ENCODE peak calls at places on chromosomes 7 and 10, in nine cellular contexts. One of them, this sample, is unnamed.

GRCh38 chr10:6457376-6457775 is 122.7 kb downstream of the PRKCQ start:
- DNase-seq in PC-9: no peak
- DNase-seq in GM12878: no peak
- DNase-seq in HCT116: no peak
- DNase-seq in DND-41: no peak
- DNase-seq in neural progenitor cell: no peak
- DNase-seq in GM23248: no peak
- DNase-seq in PC-3: no peak
- DNase-seq in HepG2: no peak
- DNase-seq in this sample: no peak

GRCh38 chr7:152383341-152384234 is 52.2 kb downstream of the KMT2C start:
- DNase-seq in HepG2: no peak
- DNase-seq in neural progenitor cell: no peak
- DNase-seq in DND-41: no peak
- DNase-seq in GM23248: peak
- DNase-seq in GM12878: no peak
- DNase-seq in PC-3: no peak
- DNase-seq in HCT116: no peak
- DNase-seq in PC-9: no peak
- DNase-seq in this sample: peak

GRCh38 chr10:123135415-123136141 is at the start of gene HMX3:
- DNase-seq in HCT116: no peak
- DNase-seq in GM12878: no peak
- DNase-seq in DND-41: no peak
- DNase-seq in HepG2: no peak
- DNase-seq in GM23248: peak
- DNase-seq in PC-9: no peak
- DNase-seq in PC-3: no peak
- DNase-seq in neural progenitor cell: peak
- DNase-seq in this sample: peak

GRCh38 chr7:73397936-73398335 is 35.6 kb upstream of the FZD9 start:
- DNase-seq in PC-9: no peak
- DNase-seq in PC-3: no peak
- DNase-seq in GM12878: no peak
- DNase-seq in neural progenitor cell: peak
- DNase-seq in DND-41: no peak
- DNase-seq in HCT116: no peak
- DNase-seq in HepG2: no peak
- DNase-seq in GM23248: no peak
- DNase-seq in this sample: no peak

GRCh38 chr7:13904689-13905088 is 84.8 kb downstream of the ETV1 start:
- DNase-seq in neural progenitor cell: no peak
- DNase-seq in PC-3: no peak
- DNase-seq in HCT116: no peak
- DNase-seq in HepG2: no peak
- DNase-seq in GM12878: no peak
- DNase-seq in DND-41: no peak
- DNase-seq in PC-9: no peak
- DNase-seq in GM23248: peak
- DNase-seq in this sample: no peak

GRCh38 chr7:135238112-135238744 is 4.6 kb downstream of the STRA8 start:
- DNase-seq in neural progenitor cell: no peak
- DNase-seq in GM23248: no peak
- DNase-seq in HCT116: peak
- DNase-seq in PC-3: no peak
- DNase-seq in GM12878: no peak
- DNase-seq in PC-9: peak
- DNase-seq in HepG2: no peak
- DNase-seq in DND-41: peak
- DNase-seq in this sample: no peak

GRCh38 chr10:82277591-82277990 is 402.6 kb downstream of the NRG3 start:
- DNase-seq in neural progenitor cell: no peak
- DNase-seq in PC-3: no peak
- DNase-seq in PC-9: no peak
- DNase-seq in HCT116: no peak
- DNase-seq in DND-41: no peak
- DNase-seq in GM12878: no peak
- DNase-seq in GM23248: no peak
- DNase-seq in HepG2: no peak
- DNase-seq in this sample: peak

GRCh38 chr7:65269150-65269856 is 104.4 kb upstream of the ZNF92 start:
- DNase-seq in GM23248: peak
- DNase-seq in HCT116: peak
- DNase-seq in HepG2: peak
- DNase-seq in PC-3: no peak
- DNase-seq in GM12878: peak
- DNase-seq in neural progenitor cell: peak
- DNase-seq in DND-41: no peak
- DNase-seq in PC-9: no peak
- DNase-seq in this sample: peak

GRCh38 chr10:2619472-2619871 is 447.9 kb upstream of the PFKP start:
- DNase-seq in HCT116: no peak
- DNase-seq in PC-3: peak
- DNase-seq in PC-9: no peak
- DNase-seq in DND-41: peak
- DNase-seq in neural progenitor cell: peak
- DNase-seq in GM23248: peak
- DNase-seq in GM12878: no peak
- DNase-seq in HepG2: peak
- DNase-seq in this sample: no peak

DNA sequence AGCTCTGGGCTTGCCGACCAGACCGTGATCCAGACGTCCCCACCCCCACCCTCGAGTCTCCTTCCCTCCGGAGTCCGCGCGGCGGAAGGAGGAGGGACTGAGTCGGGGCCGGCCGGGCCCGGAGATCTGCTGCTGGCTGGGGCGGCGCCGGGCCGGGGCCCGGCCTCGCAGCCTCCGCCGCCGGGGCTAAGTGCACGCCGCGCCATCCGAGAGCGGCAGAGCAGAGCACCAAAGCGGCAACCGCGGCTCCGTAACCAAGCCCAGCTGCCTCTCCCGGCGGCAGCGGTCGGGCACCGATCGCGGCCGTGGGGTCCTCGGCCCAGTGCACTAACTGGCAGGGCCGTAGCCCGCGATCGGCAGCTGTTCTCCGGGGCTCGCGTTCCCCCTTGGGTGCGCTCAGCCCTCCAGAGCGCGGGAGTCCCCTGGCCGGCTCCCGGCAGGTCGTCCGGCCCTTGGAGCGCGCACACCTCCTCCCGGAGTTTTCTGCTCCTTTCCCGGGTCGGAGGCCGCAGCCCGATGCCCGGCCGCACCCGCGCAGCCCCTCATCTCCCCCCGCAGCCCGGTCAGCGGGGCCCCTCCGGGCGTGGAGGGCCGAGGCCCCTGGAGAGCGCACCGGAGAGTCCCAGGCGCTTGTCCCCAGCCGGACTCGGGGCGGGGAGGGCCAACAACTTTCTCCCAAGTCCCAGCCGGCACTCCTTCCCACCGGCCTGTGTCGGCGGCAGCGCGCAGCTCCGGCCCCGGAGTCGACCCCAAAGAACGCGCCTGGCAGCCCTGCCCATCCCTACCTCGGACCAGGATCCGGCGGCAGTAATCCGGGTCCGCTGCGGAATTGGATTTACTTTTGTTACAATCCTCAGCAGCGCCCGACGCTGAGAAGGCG is 799 bp downstream of the VAX1 start:
- DNase-seq in neural progenitor cell: peak
- DNase-seq in HCT116: no peak
- DNase-seq in PC-9: no peak
- DNase-seq in PC-3: peak
- DNase-seq in HepG2: no peak
- DNase-seq in GM12878: no peak
- DNase-seq in DND-41: no peak
- DNase-seq in GM23248: peak
- DNase-seq in this sample: peak
- TF ChIP-seq EZH2 in neural progenitor cell: peak
- TF ChIP-seq EZH2 in HCT116: no peak
- TF ChIP-seq EZH2 in PC-9: no peak
- TF ChIP-seq EZH2 in PC-3: peak
- TF ChIP-seq EZH2 in HepG2: no peak
- TF ChIP-seq EZH2 in GM12878: no peak
- TF ChIP-seq EZH2 in DND-41: no peak
- TF ChIP-seq EZH2 in GM23248: no peak
- TF ChIP-seq EZH2 in this sample: no peak

GRCh38 chr7:122299935-122300606 is 4.5 kb downstream of the FEZF1 start:
- DNase-seq in neural progenitor cell: peak
- DNase-seq in DND-41: no peak
- DNase-seq in PC-3: no peak
- DNase-seq in GM23248: no peak
- DNase-seq in PC-9: no peak
- DNase-seq in GM12878: no peak
- DNase-seq in HCT116: no peak
- DNase-seq in HepG2: no peak
- DNase-seq in this sample: no peak
- TF ChIP-seq EZH2 in neural progenitor cell: peak
- TF ChIP-seq EZH2 in DND-41: no peak
- TF ChIP-seq EZH2 in PC-3: no peak
- TF ChIP-seq EZH2 in GM23248: peak
- TF ChIP-seq EZH2 in PC-9: no peak
- TF ChIP-seq EZH2 in GM12878: no peak
- TF ChIP-seq EZH2 in HCT116: no peak
- TF ChIP-seq EZH2 in HepG2: no peak
- TF ChIP-seq EZH2 in this sample: peak

DNA sequence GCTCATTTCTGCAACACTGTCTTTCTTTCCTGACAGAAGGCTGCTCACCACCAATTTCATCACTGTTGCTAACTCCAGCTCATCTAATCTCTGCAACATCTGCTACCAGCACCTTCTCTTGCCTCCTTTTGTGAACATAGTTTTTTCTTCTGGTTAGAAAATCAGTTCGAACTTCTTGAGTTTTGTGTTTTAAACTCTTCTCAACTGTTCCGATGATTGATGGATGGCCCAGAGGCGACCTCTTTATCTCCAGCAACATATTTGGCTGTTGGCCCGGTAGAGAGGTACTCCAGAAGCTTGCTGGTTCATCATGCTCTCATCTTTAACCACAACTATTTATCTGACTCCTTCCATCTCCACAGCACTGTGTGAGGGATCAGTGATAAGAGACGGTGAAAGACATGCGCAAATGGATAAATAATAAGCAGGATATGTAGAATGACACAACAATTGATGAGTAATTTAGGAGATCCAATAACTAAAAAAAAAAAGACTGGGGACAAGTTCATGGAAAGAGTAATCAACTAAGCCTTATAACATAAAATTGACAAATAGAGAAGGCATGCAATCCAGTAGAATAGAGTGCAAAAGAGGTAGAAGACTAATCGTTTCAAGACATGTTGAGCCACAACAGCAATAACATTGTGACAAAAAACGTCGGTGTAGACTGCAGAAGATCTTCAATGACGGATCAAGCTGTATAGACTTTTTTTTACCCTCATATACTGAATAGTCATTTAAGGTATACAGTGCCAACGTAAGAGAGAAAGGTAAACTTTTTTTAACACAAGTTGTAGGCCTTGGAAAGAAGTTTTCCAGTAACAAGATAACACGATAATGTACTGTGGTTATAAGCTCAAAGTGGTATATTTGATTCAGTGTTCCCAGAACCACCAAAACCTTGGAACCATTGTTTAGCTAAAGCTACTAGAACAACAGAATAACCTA is 152.2 kb downstream of the CRPPA start:
- DNase-seq in HepG2: no peak
- DNase-seq in neural progenitor cell: no peak
- DNase-seq in HCT116: peak
- DNase-seq in PC-9: peak
- DNase-seq in DND-41: no peak
- DNase-seq in GM23248: peak
- DNase-seq in PC-3: peak
- DNase-seq in GM12878: no peak
- DNase-seq in this sample: peak
- TF ChIP-seq EZH2 in HepG2: no peak
- TF ChIP-seq EZH2 in neural progenitor cell: no peak
- TF ChIP-seq EZH2 in HCT116: no peak
- TF ChIP-seq EZH2 in PC-9: no peak
- TF ChIP-seq EZH2 in DND-41: no peak
- TF ChIP-seq EZH2 in GM23248: no peak
- TF ChIP-seq EZH2 in PC-3: no peak
- TF ChIP-seq EZH2 in GM12878: no peak
- TF ChIP-seq EZH2 in this sample: no peak

GRCh38 chr7:49774459-49775064 is 1.1 kb downstream of the VWC2 start:
- DNase-seq in PC-3: no peak
- DNase-seq in PC-9: no peak
- DNase-seq in GM23248: no peak
- DNase-seq in neural progenitor cell: peak
- DNase-seq in GM12878: no peak
- DNase-seq in HCT116: no peak
- DNase-seq in HepG2: no peak
- DNase-seq in DND-41: no peak
- DNase-seq in this sample: no peak

GRCh38 chr7:49775949-49776443 is 2.6 kb downstream of the VWC2 start:
- DNase-seq in neural progenitor cell: no peak
- DNase-seq in PC-9: no peak
- DNase-seq in HepG2: no peak
- DNase-seq in DND-41: no peak
- DNase-seq in GM23248: no peak
- DNase-seq in PC-3: no peak
- DNase-seq in HCT116: no peak
- DNase-seq in GM12878: no peak
- DNase-seq in this sample: no peak

GRCh38 chr7:49773939-49774458 is 561 bp downstream of the VWC2 start:
- DNase-seq in DND-41: no peak
- DNase-seq in HepG2: no peak
- DNase-seq in neural progenitor cell: peak
- DNase-seq in GM12878: no peak
- DNase-seq in PC-3: no peak
- DNase-seq in HCT116: no peak
- DNase-seq in PC-9: no peak
- DNase-seq in GM23248: no peak
- DNase-seq in this sample: no peak

GRCh38 chr7:49776994-49777393 is 3.6 kb downstream of the VWC2 start:
- DNase-seq in DND-41: no peak
- DNase-seq in neural progenitor cell: peak
- DNase-seq in HCT116: no peak
- DNase-seq in GM23248: no peak
- DNase-seq in HepG2: peak
- DNase-seq in GM12878: no peak
- DNase-seq in PC-9: no peak
- DNase-seq in PC-3: no peak
- DNase-seq in this sample: no peak

DNA sequence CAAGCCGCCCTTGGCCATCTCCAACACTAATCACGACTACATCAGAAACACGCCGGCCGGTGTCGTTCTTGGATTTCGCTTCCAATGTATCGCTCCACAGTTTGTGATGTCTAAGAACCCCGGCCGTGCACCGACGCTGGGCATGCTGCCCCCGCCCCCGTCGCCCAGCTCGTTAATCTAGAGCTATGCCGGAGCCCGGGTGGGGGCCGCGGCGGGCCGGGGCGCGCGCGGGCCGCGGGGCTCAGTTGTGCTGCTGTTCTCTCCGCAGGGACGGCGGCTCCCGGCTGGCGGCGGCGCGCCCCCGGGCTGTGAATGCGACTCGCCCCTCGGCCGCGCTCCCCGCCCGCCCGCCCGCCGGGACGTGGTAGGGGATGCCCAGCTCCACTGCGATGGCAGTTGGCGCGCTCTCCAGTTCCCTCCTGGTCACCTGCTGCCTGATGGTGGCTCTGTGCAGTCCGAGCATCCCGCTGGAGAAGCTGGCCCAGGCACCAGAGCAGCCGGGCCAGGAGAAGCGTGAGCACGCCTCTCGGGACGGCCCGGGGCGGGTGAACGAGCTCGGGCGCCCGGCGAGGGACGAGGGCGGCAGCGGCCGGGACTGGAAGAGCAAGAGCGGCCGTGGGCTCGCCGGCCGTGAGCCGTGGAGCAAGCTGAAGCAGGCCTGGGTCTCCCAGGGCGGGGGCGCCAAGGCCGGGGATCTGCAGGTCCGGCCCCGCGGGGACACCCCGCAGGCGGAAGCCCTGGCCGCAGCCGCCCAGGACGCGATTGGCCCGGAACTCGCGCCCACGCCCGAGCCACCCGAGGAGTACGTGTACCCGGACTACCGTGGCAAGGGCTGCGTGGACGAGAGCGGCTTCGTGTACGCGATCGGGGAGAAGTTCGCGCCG is 1.9 kb downstream of the VWC2 start:
- DNase-seq in HepG2: no peak
- DNase-seq in PC-9: no peak
- DNase-seq in HCT116: no peak
- DNase-seq in DND-41: no peak
- DNase-seq in GM12878: no peak
- DNase-seq in GM23248: peak
- DNase-seq in neural progenitor cell: peak
- DNase-seq in PC-3: no peak
- DNase-seq in this sample: no peak
- TF ChIP-seq EZH2 in HepG2: no peak
- TF ChIP-seq EZH2 in PC-9: no peak
- TF ChIP-seq EZH2 in HCT116: no peak
- TF ChIP-seq EZH2 in DND-41: no peak
- TF ChIP-seq EZH2 in GM12878: no peak
- TF ChIP-seq EZH2 in GM23248: no peak
- TF ChIP-seq EZH2 in neural progenitor cell: peak
- TF ChIP-seq EZH2 in PC-3: no peak
- TF ChIP-seq EZH2 in this sample: no peak